ENCODE peak calls at places on chromosome 12, in nine cellular contexts. B is ovary, T is A549, J is breast epithelium, F is adrenal gland, Q is prostate gland, W is esophagus muscularis mucosa, Z is gastrocnemius medialis, V is uterus. G is an unnamed sample.

GRCh38 chr12:125634813-125635212 is 569.6 kb downstream of the AACS start:
- DNase-seq in B (no peak), T (no peak), J (no peak), F (no peak), Q (no peak), W (no peak), Z (no peak), V (no peak), G (no peak)

GRCh38 chr12:11545438-11546330 is 103.8 kb upstream of the ETV6 start:
- DNase-seq in B (no peak), T (no peak), J (no peak), F (no peak), Q (no peak), W (no peak), Z (no peak), V (no peak), G (no peak)

GRCh38 chr12:104521731-104522130 is 65.0 kb downstream of the CHST11 start:
- DNase-seq in B (no peak), T (no peak), J (no peak), F (peak; percentile 38), Q (no peak), W (no peak), Z (no peak), V (no peak), G (no peak)

GRCh38 chr12:110581951-110582285 is 1.2 kb downstream of the PPTC7 start:
- DNase-seq in B (no peak), T (no peak), J (no peak), F (no peak), Q (peak; percentile 12), W (no peak), Z (peak; percentile 68), V (no peak), G (no peak)

GRCh38 chr12:100842156-100842555 is 47.6 kb downstream of the ANO4 start:
- DNase-seq in B (no peak), T (no peak), J (no peak), F (no peak), Q (no peak), W (no peak), Z (no peak), V (no peak), G (no peak)

GRCh38 chr12:26843306-26843705 is 10.3 kb upstream of the ITPR2 start:
- DNase-seq in B (no peak), T (no peak), J (no peak), F (no peak), Q (no peak), W (no peak), Z (no peak), V (no peak), G (no peak)

GRCh38 chr12:8033153-8034044 is 883 bp downstream of the FOXJ2 start:
- DNase-seq in B (peak; percentile 82), T (peak; percentile 60), J (no peak), F (peak; percentile 30), Q (peak; percentile 64), W (no peak), Z (peak; percentile 54), V (peak; percentile 81), G (peak; percentile 65)

GRCh38 chr12:113086249-113087164 is 30.0 kb downstream of the DTX1 start:
- DNase-seq in B (no peak), T (no peak), J (no peak), F (no peak), Q (no peak), W (no peak), Z (no peak), V (no peak), G (no peak)

GRCh38 chr12:130280226-130280625 is 57.5 kb upstream of the PIWIL1 start:
- DNase-seq in B (no peak), T (no peak), J (no peak), F (no peak), Q (no peak), W (no peak), Z (no peak), V (no peak), G (no peak)

DNA sequence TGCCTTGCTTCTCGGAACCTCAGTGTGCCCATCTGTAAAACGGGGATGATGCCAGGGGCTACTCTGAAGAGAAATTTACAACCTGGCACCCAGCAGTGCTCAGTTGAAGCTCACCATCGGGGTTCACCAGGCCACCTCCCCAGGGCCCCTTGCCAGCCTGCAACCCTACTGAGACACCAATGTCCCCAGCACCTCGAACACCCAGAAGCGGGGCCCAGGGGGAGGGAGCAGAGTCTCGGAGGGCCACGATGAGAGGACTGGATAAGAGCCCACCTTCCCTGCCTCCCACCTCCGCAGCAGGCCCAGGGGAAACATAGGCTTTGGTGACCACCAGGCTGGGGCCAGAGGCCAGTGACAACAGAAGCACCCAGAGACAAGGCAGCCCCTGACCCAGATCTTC is 22.4 kb downstream of the NCOR2 start:
- DNase-seq in B (peak; percentile 48), T (no peak), J (no peak), F (no peak), Q (no peak), W (no peak), Z (no peak), V (no peak), G (no peak)
- H3K4me1 ChIP-seq in B (peaks cover 52% of the 10 kb centered on the region), T (peaks cover 58% of the 10 kb centered on the region), J (peaks cover 25% of the 10 kb centered on the region), F (peaks cover 73% of the 10 kb centered on the region), Q (peaks cover 41% of the 10 kb centered on the region), W (peaks cover 81% of the 10 kb centered on the region), Z (peaks cover 36% of the 10 kb centered on the region), V (peaks cover 41% of the 10 kb centered on the region), G (peaks cover 84% of the 10 kb centered on the region)

GRCh38 chr12:118359541-118359915 is 13.2 kb downstream of the TAOK3 start:
- DNase-seq in B (no peak), T (no peak), J (no peak), F (no peak), Q (no peak), W (no peak), Z (no peak), V (no peak), G (no peak)

GRCh38 chr12:118356809-118357326 is 15.8 kb downstream of the TAOK3 start:
- DNase-seq in B (no peak), T (peak; percentile 58), J (no peak), F (no peak), Q (no peak), W (no peak), Z (no peak), V (no peak), G (no peak)

GRCh38 chr12:118357327-118358007 is 15.2 kb downstream of the TAOK3 start:
- DNase-seq in B (no peak), T (peak; percentile 76), J (no peak), F (peak; percentile 50), Q (no peak), W (no peak), Z (no peak), V (peak; percentile 37), G (no peak)

GRCh38 chr12:118358008-118358359 is 14.7 kb downstream of the TAOK3 start:
- DNase-seq in B (no peak), T (no peak), J (no peak), F (no peak), Q (no peak), W (no peak), Z (no peak), V (no peak), G (no peak)

GRCh38 chr12:118358607-118359540 is 13.8 kb downstream of the TAOK3 start:
- DNase-seq in B (no peak), T (peak; percentile 29), J (no peak), F (no peak), Q (no peak), W (no peak), Z (no peak), V (no peak), G (no peak)
- TF ChIP-seq POLR2A in B (no peak), T (no peak), J (no peak), F (no peak), Q (no peak), W (no peak), Z (no peak), V (no peak), G (no peak)

GRCh38 chr12:52944683-52945388 is 4.1 kb upstream of the KRT18 start:
- DNase-seq in B (no peak), T (no peak), J (no peak), F (no peak), Q (no peak), W (no peak), Z (no peak), V (no peak), G (no peak)
- H3K4me1 ChIP-seq in B (no peaks in the 10 kb centered on the region), T (peaks cover 62% of the 10 kb centered on the region), J (peaks cover 5% of the 10 kb centered on the region), F (peaks cover 3% of the 10 kb centered on the region), Q (no peaks in the 10 kb centered on the region), W (peaks cover 13% of the 10 kb centered on the region), Z (no peaks in the 10 kb centered on the region), V (no peaks in the 10 kb centered on the region), G (no peaks in the 10 kb centered on the region)

GRCh38 chr12:98763656-98764055 is 118.6 kb downstream of the APAF1 start:
- DNase-seq in B (no peak), T (no peak), J (no peak), F (no peak), Q (no peak), W (no peak), Z (no peak), V (no peak), G (no peak)

GRCh38 chr12:98757455-98757854 is 112.4 kb downstream of the APAF1 start:
- DNase-seq in B (no peak), T (no peak), J (no peak), F (no peak), Q (no peak), W (no peak), Z (no peak), V (peak; percentile 20), G (no peak)

GRCh38 chr12:98754095-98754494 is 109.0 kb downstream of the APAF1 start:
- DNase-seq in B (no peak), T (peak; percentile 86), J (no peak), F (no peak), Q (no peak), W (no peak), Z (no peak), V (no peak), G (no peak)

GRCh38 chr12:98752726-98753125 is 107.6 kb downstream of the APAF1 start:
- DNase-seq in B (no peak), T (peak; percentile 6), J (no peak), F (no peak), Q (no peak), W (no peak), Z (no peak), V (no peak), G (no peak)

GRCh38 chr12:98758331-98758730 is 113.2 kb downstream of the APAF1 start:
- DNase-seq in B (no peak), T (no peak), J (no peak), F (peak; percentile 45), Q (no peak), W (no peak), Z (no peak), V (peak; percentile 68), G (peak; percentile 27)
- TF ChIP-seq POLR2A in B (no peak), T (no peak), J (no peak), F (no peak), Q (no peak), W (no peak), Z (no peak), V (no peak), G (no peak)

DNA sequence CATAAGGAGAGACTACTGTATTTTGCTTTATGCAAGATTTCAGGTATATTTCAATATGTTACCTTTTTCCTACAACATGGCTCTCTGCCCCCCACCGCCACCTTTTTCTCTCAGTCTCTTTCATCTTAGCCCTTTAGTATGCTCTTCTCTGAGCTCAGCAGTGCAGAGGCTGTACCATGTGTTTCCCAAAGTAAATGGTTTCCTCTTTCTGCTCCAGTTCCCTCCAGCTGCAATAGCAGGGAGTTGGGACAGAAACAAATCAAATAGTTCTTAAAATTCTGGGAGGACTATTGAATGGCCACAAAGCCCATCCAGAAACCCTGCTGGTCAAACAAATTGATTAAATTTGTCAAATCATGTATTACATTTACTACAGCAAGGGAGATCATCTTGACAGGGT is 4.2 kb downstream of the AMN1 start:
- DNase-seq in B (no peak), T (no peak), J (no peak), F (no peak), Q (no peak), W (no peak), Z (no peak), V (no peak), G (no peak)
- H3K4me1 ChIP-seq in B (no peaks in the 10 kb centered on the region), T (no peaks in the 10 kb centered on the region), J (no peaks in the 10 kb centered on the region), F (peaks cover 21% of the 10 kb centered on the region), Q (peaks cover 3% of the 10 kb centered on the region), W (peaks cover 10% of the 10 kb centered on the region), Z (peaks cover 16% of the 10 kb centered on the region), V (no peaks in the 10 kb centered on the region), G (no peaks in the 10 kb centered on the region)